ENCODE peak calls at places on chromosomes 3 and 15, in nine cellular contexts. P is T-cell, C is left cardiac atrium, J is RPMI7951, G is natural killer cell, H is NCI-H2029, R is HFF-Myc, D is EL, Z is upper lobe of right lung. Q is an unnamed sample.

GRCh38 chr3:188367741-188368140 is 213.8 kb downstream of the LPP start:
- DNase-seq in J (no peak), P (no peak), Z (no peak), G (no peak), D (no peak), R (no peak), H (no peak), C (no peak), Q (no peak)

GRCh38 chr3:20324664-20325478 is 138.9 kb upstream of the SGO1 start:
- DNase-seq in R (no peak), G (no peak), P (no peak), Z (no peak), J (no peak), D (peak), C (no peak), H (no peak), Q (no peak)

GRCh38 chr3:119861681-119862080 is 79.8 kb downstream of the NR1I2 start:
- DNase-seq in Z (no peak), P (no peak), R (no peak), J (no peak), G (no peak), D (no peak), C (no peak), H (no peak), Q (no peak)

GRCh38 chr3:12553921-12554391 is 2.9 kb upstream of the MKRN2 start:
- DNase-seq in C (peak), H (peak), Z (no peak), D (peak), P (no peak), R (no peak), J (peak), G (no peak), Q (no peak)

GRCh38 chr3:177673105-177673804 is 476.0 kb upstream of the TBL1XR1 start:
- DNase-seq in P (no peak), H (no peak), J (peak), C (no peak), D (peak), R (peak), Z (no peak), G (no peak), Q (no peak)

GRCh38 chr3:71724584-71725278 is 471 bp downstream of the EIF4E3 start:
- DNase-seq in G (peak), H (peak), C (peak), J (peak), Z (peak), P (no peak), R (no peak), D (peak), Q (no peak)

GRCh38 chr3:62445267-62445666 is 71.9 kb upstream of the FEZF2 start:
- DNase-seq in H (peak), C (no peak), G (no peak), D (peak), Z (no peak), J (peak), R (no peak), P (no peak), Q (no peak)

GRCh38 chr15:92011611-92012367 is 158.3 kb downstream of the SLCO3A1 start:
- DNase-seq in P (no peak), H (peak), R (no peak), J (peak), Z (no peak), C (peak), G (peak), D (no peak), Q (no peak)

GRCh38 chr3:147906275-147906674 is 497.1 kb downstream of the ZIC1 start:
- DNase-seq in H (no peak), G (no peak), Z (no peak), R (no peak), D (peak), J (peak), C (no peak), P (no peak), Q (no peak)